ENCODE peak calls at places on chromosomes 11 and 22, in seven cellular contexts. One of them, this sample, is unnamed.

GRCh38 chr11:101920992-101921391 is 4.7 kb upstream of the ANGPTL5 start:
- DNase-seq in iris pigment epithelial cell: no peak
- DNase-seq in GM10248: no peak
- DNase-seq in CD4-positive, alpha-beta T cell: no peak
- DNase-seq in activated CD4-positive, alpha-beta T cell treated with anti-CD3 and anti-CD28 coated beads for 24 hours: no peak
- DNase-seq in stimulated activated naive CD8-positive, alpha-beta T cell treated with anti-CD3 and anti-CD28 coated beads, Interleukin-15, Interleukin-2, amounts not matched to agents 100 U/mL and 50 U/mL, for 24 hours: no peak
- DNase-seq in AG09309: no peak
- DNase-seq in this sample: no peak

GRCh38 chr11:114277637-114278341 is 18.4 kb upstream of the NNMT start:
- DNase-seq in iris pigment epithelial cell: no peak
- DNase-seq in GM10248: no peak
- DNase-seq in CD4-positive, alpha-beta T cell: no peak
- DNase-seq in activated CD4-positive, alpha-beta T cell treated with anti-CD3 and anti-CD28 coated beads for 24 hours: no peak
- DNase-seq in stimulated activated naive CD8-positive, alpha-beta T cell treated with anti-CD3 and anti-CD28 coated beads, Interleukin-15, Interleukin-2, amounts not matched to agents 100 U/mL and 50 U/mL, for 24 hours: no peak
- DNase-seq in AG09309: no peak
- DNase-seq in this sample: no peak

GRCh38 chr22:30908051-30908461 is 60.5 kb downstream of the MORC2 start:
- DNase-seq in iris pigment epithelial cell: no peak
- DNase-seq in GM10248: no peak
- DNase-seq in CD4-positive, alpha-beta T cell: no peak
- DNase-seq in activated CD4-positive, alpha-beta T cell treated with anti-CD3 and anti-CD28 coated beads for 24 hours: no peak
- DNase-seq in stimulated activated naive CD8-positive, alpha-beta T cell treated with anti-CD3 and anti-CD28 coated beads, Interleukin-15, Interleukin-2, amounts not matched to agents 100 U/mL and 50 U/mL, for 24 hours: no peak
- DNase-seq in AG09309: no peak
- DNase-seq in this sample: no peak

GRCh38 chr22:22362311-22362710 is 117.7 kb downstream of the VPREB1 start:
- DNase-seq in iris pigment epithelial cell: no peak
- DNase-seq in GM10248: no peak
- DNase-seq in CD4-positive, alpha-beta T cell: no peak
- DNase-seq in activated CD4-positive, alpha-beta T cell treated with anti-CD3 and anti-CD28 coated beads for 24 hours: no peak
- DNase-seq in stimulated activated naive CD8-positive, alpha-beta T cell treated with anti-CD3 and anti-CD28 coated beads, Interleukin-15, Interleukin-2, amounts not matched to agents 100 U/mL and 50 U/mL, for 24 hours: no peak
- DNase-seq in AG09309: no peak
- DNase-seq in this sample: no peak

GRCh38 chr11:2940166-2940929 is 11.1 kb upstream of the PHLDA2 start:
- DNase-seq in iris pigment epithelial cell: no peak
- DNase-seq in GM10248: no peak
- DNase-seq in CD4-positive, alpha-beta T cell: no peak
- DNase-seq in activated CD4-positive, alpha-beta T cell treated with anti-CD3 and anti-CD28 coated beads for 24 hours: no peak
- DNase-seq in stimulated activated naive CD8-positive, alpha-beta T cell treated with anti-CD3 and anti-CD28 coated beads, Interleukin-15, Interleukin-2, amounts not matched to agents 100 U/mL and 50 U/mL, for 24 hours: peak
- DNase-seq in AG09309: no peak
- DNase-seq in this sample: no peak

GRCh38 chr22:27641049-27641790 is 160.3 kb downstream of the MN1 start:
- DNase-seq in iris pigment epithelial cell: no peak
- DNase-seq in GM10248: no peak
- DNase-seq in CD4-positive, alpha-beta T cell: no peak
- DNase-seq in activated CD4-positive, alpha-beta T cell treated with anti-CD3 and anti-CD28 coated beads for 24 hours: no peak
- DNase-seq in stimulated activated naive CD8-positive, alpha-beta T cell treated with anti-CD3 and anti-CD28 coated beads, Interleukin-15, Interleukin-2, amounts not matched to agents 100 U/mL and 50 U/mL, for 24 hours: no peak
- DNase-seq in AG09309: no peak
- DNase-seq in this sample: no peak

GRCh38 chr22:44423556-44423955 is 74.5 kb downstream of the RTL6 start:
- DNase-seq in iris pigment epithelial cell: no peak
- DNase-seq in GM10248: no peak
- DNase-seq in CD4-positive, alpha-beta T cell: no peak
- DNase-seq in activated CD4-positive, alpha-beta T cell treated with anti-CD3 and anti-CD28 coated beads for 24 hours: no peak
- DNase-seq in stimulated activated naive CD8-positive, alpha-beta T cell treated with anti-CD3 and anti-CD28 coated beads, Interleukin-15, Interleukin-2, amounts not matched to agents 100 U/mL and 50 U/mL, for 24 hours: no peak
- DNase-seq in AG09309: no peak
- DNase-seq in this sample: no peak

GRCh38 chr11:8066036-8066910 is 14.7 kb upstream of the TUB start:
- DNase-seq in iris pigment epithelial cell: no peak
- DNase-seq in GM10248: no peak
- DNase-seq in CD4-positive, alpha-beta T cell: no peak
- DNase-seq in activated CD4-positive, alpha-beta T cell treated with anti-CD3 and anti-CD28 coated beads for 24 hours: no peak
- DNase-seq in stimulated activated naive CD8-positive, alpha-beta T cell treated with anti-CD3 and anti-CD28 coated beads, Interleukin-15, Interleukin-2, amounts not matched to agents 100 U/mL and 50 U/mL, for 24 hours: no peak
- DNase-seq in AG09309: no peak
- DNase-seq in this sample: no peak

GRCh38 chr11:26905368-26905767 is 88.5 kb upstream of the FIBIN start:
- DNase-seq in iris pigment epithelial cell: peak
- DNase-seq in GM10248: no peak
- DNase-seq in CD4-positive, alpha-beta T cell: no peak
- DNase-seq in activated CD4-positive, alpha-beta T cell treated with anti-CD3 and anti-CD28 coated beads for 24 hours: no peak
- DNase-seq in stimulated activated naive CD8-positive, alpha-beta T cell treated with anti-CD3 and anti-CD28 coated beads, Interleukin-15, Interleukin-2, amounts not matched to agents 100 U/mL and 50 U/mL, for 24 hours: no peak
- DNase-seq in AG09309: no peak
- DNase-seq in this sample: no peak

GRCh38 chr22:24703101-24703500 is 71.4 kb downstream of the PIWIL3 start:
- DNase-seq in iris pigment epithelial cell: no peak
- DNase-seq in GM10248: no peak
- DNase-seq in CD4-positive, alpha-beta T cell: no peak
- DNase-seq in activated CD4-positive, alpha-beta T cell treated with anti-CD3 and anti-CD28 coated beads for 24 hours: no peak
- DNase-seq in stimulated activated naive CD8-positive, alpha-beta T cell treated with anti-CD3 and anti-CD28 coated beads, Interleukin-15, Interleukin-2, amounts not matched to agents 100 U/mL and 50 U/mL, for 24 hours: no peak
- DNase-seq in AG09309: no peak
- DNase-seq in this sample: no peak

GRCh38 chr22:28600546-28601143 is 79.0 kb downstream of the TTC28 start:
- DNase-seq in iris pigment epithelial cell: peak
- DNase-seq in GM10248: peak
- DNase-seq in CD4-positive, alpha-beta T cell: no peak
- DNase-seq in activated CD4-positive, alpha-beta T cell treated with anti-CD3 and anti-CD28 coated beads for 24 hours: peak
- DNase-seq in stimulated activated naive CD8-positive, alpha-beta T cell treated with anti-CD3 and anti-CD28 coated beads, Interleukin-15, Interleukin-2, amounts not matched to agents 100 U/mL and 50 U/mL, for 24 hours: no peak
- DNase-seq in AG09309: peak
- DNase-seq in this sample: no peak

GRCh38 chr11:13348305-13348704 is 70.7 kb downstream of the BMAL1 start:
- DNase-seq in iris pigment epithelial cell: no peak
- DNase-seq in GM10248: no peak
- DNase-seq in CD4-positive, alpha-beta T cell: no peak
- DNase-seq in activated CD4-positive, alpha-beta T cell treated with anti-CD3 and anti-CD28 coated beads for 24 hours: no peak
- DNase-seq in stimulated activated naive CD8-positive, alpha-beta T cell treated with anti-CD3 and anti-CD28 coated beads, Interleukin-15, Interleukin-2, amounts not matched to agents 100 U/mL and 50 U/mL, for 24 hours: no peak
- DNase-seq in AG09309: no peak
- DNase-seq in this sample: no peak

GRCh38 chr22:30822216-30823014 is 127.7 kb downstream of the OSBP2 start:
- DNase-seq in iris pigment epithelial cell: no peak
- DNase-seq in GM10248: no peak
- DNase-seq in CD4-positive, alpha-beta T cell: no peak
- DNase-seq in activated CD4-positive, alpha-beta T cell treated with anti-CD3 and anti-CD28 coated beads for 24 hours: no peak
- DNase-seq in stimulated activated naive CD8-positive, alpha-beta T cell treated with anti-CD3 and anti-CD28 coated beads, Interleukin-15, Interleukin-2, amounts not matched to agents 100 U/mL and 50 U/mL, for 24 hours: peak
- DNase-seq in AG09309: no peak
- DNase-seq in this sample: no peak

GRCh38 chr11:69460540-69461257 is 20.8 kb upstream of the LINC01488 start:
- DNase-seq in iris pigment epithelial cell: peak
- DNase-seq in GM10248: no peak
- DNase-seq in CD4-positive, alpha-beta T cell: no peak
- DNase-seq in activated CD4-positive, alpha-beta T cell treated with anti-CD3 and anti-CD28 coated beads for 24 hours: no peak
- DNase-seq in stimulated activated naive CD8-positive, alpha-beta T cell treated with anti-CD3 and anti-CD28 coated beads, Interleukin-15, Interleukin-2, amounts not matched to agents 100 U/mL and 50 U/mL, for 24 hours: no peak
- DNase-seq in AG09309: peak
- DNase-seq in this sample: no peak

This sample was measured in GM12878.